ENCODE peak calls at places on chromosomes 6 and 20, in nine cellular contexts. X is spleen, V is transverse colon, J is H1, Q is pancreas, R is cardiac fibroblast, D is mammary epithelial cell, S is thoracic aorta, L is type B pancreatic cell. K is an unnamed sample.

GRCh38 chr6:109999740-110000139 is 21.6 kb downstream of the GPR6 start:
- DNase-seq in S (no peak), D (no peak), Q (no peak), J (no peak), V (no peak), R (no peak), X (no peak), L (no peak), K (no peak)

GRCh38 chr20:52996726-52997125 is 24.6 kb downstream of the TSHZ2 start:
- DNase-seq in R (no peak), J (no peak), L (no peak), D (no peak), S (no peak), X (no peak), Q (no peak), V (no peak), K (no peak)

GRCh38 chr6:131348572-131348971 is 213.3 kb downstream of the AKAP7 start:
- DNase-seq in S (no peak), R (no peak), V (no peak), D (no peak), X (no peak), J (no peak), L (no peak), Q (no peak), K (no peak)

GRCh38 chr20:17822039-17822438 is 122.3 kb downstream of the BANF2 start:
- DNase-seq in J (no peak), R (peak; percentile 86), S (no peak), Q (no peak), V (peak; percentile 75), X (no peak), D (no peak), L (no peak), K (no peak)

GRCh38 chr6:13355043-13355945 is 27.0 kb upstream of the TBC1D7 start:
- DNase-seq in D (peak; percentile 92), V (no peak), L (no peak), X (no peak), Q (no peak), R (peak; percentile 96), S (no peak), J (no peak), K (no peak)

GRCh38 chr6:135651964-135652755 is 154.6 kb upstream of the AHI1 start:
- DNase-seq in Q (no peak), L (no peak), R (no peak), X (no peak), J (no peak), S (no peak), D (no peak), V (no peak), K (no peak)

GRCh38 chr6:27668442-27669275 is 195.8 kb upstream of the ZNF184 start:
- DNase-seq in S (no peak), L (no peak), Q (peak; percentile 67), J (peak; percentile 80), R (peak; percentile 87), X (no peak), V (peak; percentile 23), D (peak; percentile 88), K (no peak)

GRCh38 chr6:34955447-34955846 is 66.4 kb downstream of the ANKS1A start:
- DNase-seq in R (no peak), D (no peak), Q (no peak), V (no peak), S (no peak), X (no peak), J (no peak), L (no peak), K (no peak)

GRCh38 chr6:159761135-159761872 is 541 bp upstream of the ACAT2 start:
- DNase-seq in Q (peak; percentile 68), R (peak; percentile 21), S (no peak), D (peak; percentile 20), X (peak; percentile 89), L (no peak), V (peak; percentile 31), J (no peak), K (no peak)

GRCh38 chr6:76792394-76792793 is 670.9 kb downstream of the HTR1B start:
- DNase-seq in R (peak; percentile 83), X (no peak), L (no peak), V (no peak), J (no peak), S (no peak), D (peak; percentile 56), Q (no peak), K (no peak)

GRCh38 chr20:44814937-44815336 is 4.6 kb upstream of the RIMS4 start:
- DNase-seq in D (no peak), J (no peak), S (no peak), L (no peak), V (no peak), R (no peak), Q (no peak), X (no peak), K (no peak)

GRCh38 chr6:30882764-30883475 is 1.4 kb upstream of the DDR1 start:
- DNase-seq in S (no peak), J (no peak), V (peak; percentile 84), Q (peak; percentile 82), D (peak; percentile 88), R (no peak), L (no peak), X (peak; percentile 83), K (no peak)

GRCh38 chr6:169164451-169164850 is 89.2 kb downstream of the THBS2 start:
- DNase-seq in X (no peak), V (no peak), D (no peak), Q (no peak), L (no peak), R (no peak), J (no peak), S (no peak), K (no peak)

GRCh38 chr6:159941286-159942113 is 27.4 kb upstream of the IGF2R start:
- DNase-seq in S (no peak), J (no peak), Q (no peak), R (peak; percentile 83), X (no peak), D (peak; percentile 51), V (no peak), L (no peak), K (peak; percentile 25)

GRCh38 chr6:99905209-99906106 is 88.6 kb downstream of the MCHR2 start:
- DNase-seq in S (no peak), R (peak; percentile 70), X (no peak), L (no peak), Q (no peak), V (no peak), J (peak; percentile 5), D (peak; percentile 50), K (no peak)

GRCh38 chr20:60137657-60138245 is 179.5 kb downstream of the CDH26 start:
- DNase-seq in L (no peak), J (peak; percentile 5), S (no peak), V (peak; percentile 21), Q (no peak), D (peak; percentile 28), X (no peak), R (peak; percentile 46), K (no peak)

GRCh38 chr20:13870349-13870748 is 85.5 kb downstream of the NDUFAF5 start:
- DNase-seq in V (no peak), D (no peak), J (no peak), L (no peak), S (no peak), R (no peak), Q (no peak), X (no peak), K (no peak)

DNA sequence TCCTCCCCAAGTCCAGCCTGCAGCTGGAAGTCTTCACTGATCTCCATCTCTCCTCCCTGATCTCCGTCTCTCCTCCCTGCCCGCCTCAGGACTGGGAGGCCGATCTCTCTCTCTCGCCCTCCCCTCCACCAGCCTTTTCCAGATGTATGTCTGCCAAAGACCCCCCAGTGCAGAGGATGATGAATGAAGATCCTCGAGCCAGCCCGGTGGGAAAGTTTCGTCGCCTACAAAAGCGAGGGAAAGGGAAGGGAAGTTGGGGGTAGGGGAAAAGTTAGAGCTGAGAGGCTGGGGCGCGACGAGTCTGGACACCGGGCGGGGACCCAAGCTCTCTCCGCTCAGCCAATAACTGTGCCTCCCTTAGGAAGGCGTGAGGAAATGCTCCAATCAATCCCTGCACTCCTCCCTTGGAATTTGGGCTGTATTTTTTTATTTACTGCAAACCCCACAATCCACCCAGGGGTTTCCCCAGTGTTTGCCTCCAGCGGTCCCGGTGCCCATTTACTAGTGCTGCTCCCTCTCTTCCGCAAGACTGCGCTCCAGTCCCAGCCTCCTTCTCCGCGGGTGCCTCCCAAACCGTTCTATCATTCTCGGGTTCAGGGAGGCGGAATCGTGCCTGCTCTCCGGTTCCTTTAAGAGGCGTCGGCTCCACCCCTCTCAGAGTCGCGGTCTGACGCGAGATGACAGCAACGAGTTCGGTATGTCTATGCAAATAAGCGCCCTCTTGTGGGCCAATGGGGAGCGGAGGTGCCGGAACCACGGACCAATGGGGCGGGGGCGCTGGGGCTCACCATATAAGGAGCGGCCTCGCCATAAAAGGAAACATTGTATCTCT is at the start of gene SRF:
- DNase-seq in R (peak; percentile 99), Q (peak; percentile 97), D (peak; percentile 99), S (peak; percentile 100), V (peak; percentile 100), L (peak; percentile 100), J (peak; percentile 99), X (peak; percentile 99), K (peak; percentile 100)
- TF ChIP-seq CTCF in R (no peak), Q (peak; percentile 62), D (no peak), S (no peak), V (no peak), L (no peak), J (no peak), X (peak; percentile 9), K (no peak)

GRCh38 chr6:69164564-69165252 is 529.6 kb downstream of the ADGRB3 start:
- DNase-seq in J (no peak), L (no peak), X (no peak), S (no peak), Q (no peak), R (peak; percentile 16), V (no peak), D (no peak), K (no peak)
- TF ChIP-seq CTCF in J (peak; percentile 23), L (peak; percentile 67), X (no peak), S (no peak), Q (no peak), R (peak; percentile 35), V (no peak), D (peak; percentile 17), K (peak; percentile 31)

DNA sequence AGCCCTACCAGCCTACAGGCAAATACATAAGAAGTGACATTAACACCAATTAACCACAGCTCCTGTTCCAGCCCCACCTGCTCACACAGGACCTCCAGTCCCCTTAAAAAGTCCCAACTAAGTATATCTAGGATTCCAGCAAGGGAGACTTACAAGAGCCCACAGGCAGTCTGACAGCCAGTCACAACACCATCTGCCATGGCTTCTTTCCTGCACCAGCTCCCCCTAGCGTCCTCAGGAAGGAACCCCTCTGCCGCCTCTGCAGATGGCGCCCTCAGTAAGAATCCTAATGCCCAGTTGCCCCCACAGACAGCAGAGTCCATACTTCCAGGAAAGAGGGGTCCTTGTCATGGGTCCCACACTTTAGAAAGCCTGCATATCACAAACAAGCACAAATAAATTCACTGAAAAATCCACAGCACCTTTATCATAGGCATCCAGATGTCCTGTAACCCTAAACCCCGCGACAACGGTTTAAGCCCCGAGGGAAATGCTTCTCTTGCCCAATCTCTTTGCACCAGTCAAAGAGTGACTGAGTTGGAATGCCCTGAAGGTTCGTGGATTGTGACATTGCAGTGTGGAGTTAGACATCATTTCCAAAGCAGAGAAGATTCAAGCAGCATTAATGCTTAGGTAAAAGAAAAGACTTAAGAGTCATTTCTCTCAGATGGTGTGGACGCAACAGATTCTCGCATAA is 121.9 kb downstream of the HIVEP2 start:
- DNase-seq in S (no peak), Q (no peak), J (peak; percentile 61), R (no peak), D (peak; percentile 61), V (no peak), X (peak; percentile 77), L (no peak), K (no peak)
- TF ChIP-seq CTCF in S (no peak), Q (no peak), J (peak; percentile 94), R (peak; percentile 25), D (peak; percentile 27), V (no peak), X (peak; percentile 8), L (peak; percentile 58), K (peak; percentile 41)

GRCh38 chr6:79119217-79119616 is 41.2 kb upstream of the PHIP start:
- DNase-seq in L (no peak), J (no peak), D (no peak), X (no peak), Q (no peak), R (no peak), S (no peak), V (no peak), K (no peak)
- TF ChIP-seq CTCF in L (no peak), J (no peak), D (no peak), X (no peak), Q (no peak), R (no peak), S (no peak), V (no peak), K (no peak)